ENCODE peak calls at places on chromosomes 11 and 22, in eight cellular contexts. A is transverse colon, W is breast epithelium, Q is GM23338, S is suprapubic skin, F is H1, O is prostate gland, R is SK-N-SH. L is an unnamed sample.

GRCh38 chr11:115933564-115933963 is 429.3 kb upstream of the CADM1 start:
- DNase-seq in R (no peak), O (no peak), A (no peak), S (no peak), F (no peak), W (no peak), Q (no peak), L (no peak)

GRCh38 chr22:35996596-35996995 is 32.0 kb downstream of the RBFOX2 start:
- DNase-seq in O (no peak), A (no peak), Q (no peak), W (no peak), R (no peak), S (no peak), F (no peak), L (no peak)

GRCh38 chr11:35272391-35272821 is 133.4 kb downstream of the CD44 start:
- DNase-seq in O (no peak), F (no peak), W (no peak), S (no peak), Q (no peak), A (peak; percentile 12), R (no peak), L (no peak)

GRCh38 chr11:2524446-2525165 is 79.8 kb downstream of the KCNQ1 start:
- DNase-seq in S (peak; percentile 74), F (no peak), Q (no peak), O (no peak), R (peak; percentile 41), W (peak; percentile 12), A (peak; percentile 8), L (peak; percentile 26)

GRCh38 chr11:77672276-77672675 is 34.7 kb upstream of the CLNS1A start:
- DNase-seq in A (peak; percentile 61), Q (no peak), W (no peak), S (no peak), O (no peak), F (no peak), R (no peak), L (no peak)

GRCh38 chr11:56841210-56841810 is 92.8 kb upstream of the OR9G4 start:
- DNase-seq in W (peak; percentile 23), Q (peak; percentile 82), R (peak; percentile 60), A (peak; percentile 57), F (peak; percentile 62), O (peak; percentile 41), S (no peak), L (peak; percentile 58)

GRCh38 chr11:66204412-66204811 is 64.0 kb upstream of the RAB1B start:
- DNase-seq in R (no peak), Q (no peak), F (no peak), W (no peak), S (no peak), O (no peak), A (no peak), L (no peak)

GRCh38 chr11:83008581-83008923 is 63.1 kb downstream of the RAB30 start:
- DNase-seq in Q (no peak), S (no peak), R (no peak), W (no peak), A (no peak), F (no peak), O (no peak), L (no peak)

GRCh38 chr22:50733521-50734342 is 4.3 kb upstream of the ACR start:
- DNase-seq in R (peak; percentile 84), O (no peak), F (peak; percentile 42), W (no peak), A (peak; percentile 5), S (peak; percentile 70), Q (no peak), L (no peak)

GRCh38 chr11:84420261-84420660 is 1134.1 kb upstream of the CCDC90B start:
- DNase-seq in O (no peak), S (no peak), F (no peak), Q (peak; percentile 36), A (no peak), R (no peak), W (no peak), L (no peak)

GRCh38 chr11:113184498-113184897 is 129.9 kb upstream of the TTC12 start:
- DNase-seq in O (no peak), Q (no peak), A (no peak), S (no peak), W (no peak), R (no peak), F (no peak), L (no peak)

GRCh38 chr11:2588809-2589537 is 110.8 kb downstream of the KCNQ1OT1 start:
- DNase-seq in O (no peak), S (peak; percentile 76), Q (no peak), R (peak; percentile 10), A (peak; percentile 68), W (peak; percentile 4), F (no peak), L (no peak)

GRCh38 chr11:125375146-125375545 is 120.9 kb downstream of the FEZ1 start:
- DNase-seq in O (no peak), A (no peak), S (no peak), W (no peak), R (no peak), Q (no peak), F (no peak), L (no peak)

DNA sequence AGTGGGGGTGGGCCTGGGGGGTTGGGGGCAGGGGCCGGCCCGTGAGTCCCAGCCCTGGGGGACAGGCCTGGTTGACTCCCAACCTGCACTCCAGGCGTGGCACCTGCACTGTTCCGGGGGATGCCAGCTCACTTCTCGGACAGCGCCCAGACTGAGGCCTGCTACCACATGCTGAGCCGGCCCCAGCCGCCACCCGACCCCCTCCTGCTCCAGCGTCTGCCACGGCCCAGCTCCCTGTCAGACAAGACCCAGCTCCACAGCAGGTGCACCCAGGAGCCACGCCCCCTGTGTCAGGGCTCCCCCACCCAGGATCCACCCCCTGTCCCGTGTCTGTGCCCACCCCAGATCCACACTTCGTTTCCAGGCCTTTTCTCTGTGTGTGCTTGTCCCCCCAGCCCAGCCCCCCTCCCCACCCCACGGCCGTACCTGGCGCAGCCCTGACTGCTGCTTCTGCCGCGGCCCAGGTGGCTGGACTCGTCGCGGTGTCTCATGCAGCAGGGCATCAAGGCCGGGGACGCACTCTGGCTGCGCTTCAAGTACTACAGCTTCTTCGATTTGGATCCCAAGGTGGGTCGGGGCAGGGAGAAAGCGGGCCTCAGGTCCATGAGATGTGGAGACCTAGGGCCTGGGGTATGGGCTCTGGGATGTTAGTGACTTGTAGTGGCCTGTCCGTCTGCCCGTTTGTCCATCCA is 4.8 kb downstream of the FERMT3 start:
- DNase-seq in R (peak; percentile 26), W (no peak), O (no peak), S (no peak), Q (no peak), F (no peak), A (no peak), L (no peak)
- H3K27ac ChIP-seq in R (no peak overlapping the region), W (no peak overlapping the region), O (no peak overlapping the region), S (no peak overlapping the region), Q (no peak overlapping the region), F (no peak overlapping the region), A (no peak overlapping the region), L (no peak overlapping the region)

GRCh38 chr22:24208012-24208749 is 26.9 kb downstream of the SUSD2 start:
- DNase-seq in R (peak; percentile 2), O (peak; percentile 86), A (no peak), Q (no peak), F (no peak), W (peak; percentile 72), S (no peak), L (peak; percentile 58)
- TF ChIP-seq POLR2AphosphoS5 in R (peak; percentile 62), O (peak; percentile 95), A (peak; percentile 52), Q (no peak), F (no peak), W (peak; percentile 72), S (no peak), L (peak; percentile 63)

GRCh38 chr22:48682517-48682916 is 1145.2 kb downstream of the BRD1 start:
- DNase-seq in Q (no peak), W (no peak), S (no peak), R (no peak), O (no peak), A (no peak), F (no peak), L (no peak)

GRCh38 chr22:48680601-48681000 is 1147.1 kb downstream of the BRD1 start:
- DNase-seq in W (no peak), O (no peak), S (no peak), A (no peak), Q (no peak), F (no peak), R (no peak), L (no peak)

GRCh38 chr22:48678171-48679135 is 1149.2 kb downstream of the BRD1 start:
- DNase-seq in R (no peak), W (no peak), Q (no peak), F (no peak), O (no peak), S (no peak), A (no peak), L (no peak)

GRCh38 chr22:48677621-48678020 is 1150.1 kb downstream of the BRD1 start:
- DNase-seq in F (no peak), S (no peak), A (no peak), R (no peak), O (no peak), W (no peak), Q (no peak), L (no peak)

DNA sequence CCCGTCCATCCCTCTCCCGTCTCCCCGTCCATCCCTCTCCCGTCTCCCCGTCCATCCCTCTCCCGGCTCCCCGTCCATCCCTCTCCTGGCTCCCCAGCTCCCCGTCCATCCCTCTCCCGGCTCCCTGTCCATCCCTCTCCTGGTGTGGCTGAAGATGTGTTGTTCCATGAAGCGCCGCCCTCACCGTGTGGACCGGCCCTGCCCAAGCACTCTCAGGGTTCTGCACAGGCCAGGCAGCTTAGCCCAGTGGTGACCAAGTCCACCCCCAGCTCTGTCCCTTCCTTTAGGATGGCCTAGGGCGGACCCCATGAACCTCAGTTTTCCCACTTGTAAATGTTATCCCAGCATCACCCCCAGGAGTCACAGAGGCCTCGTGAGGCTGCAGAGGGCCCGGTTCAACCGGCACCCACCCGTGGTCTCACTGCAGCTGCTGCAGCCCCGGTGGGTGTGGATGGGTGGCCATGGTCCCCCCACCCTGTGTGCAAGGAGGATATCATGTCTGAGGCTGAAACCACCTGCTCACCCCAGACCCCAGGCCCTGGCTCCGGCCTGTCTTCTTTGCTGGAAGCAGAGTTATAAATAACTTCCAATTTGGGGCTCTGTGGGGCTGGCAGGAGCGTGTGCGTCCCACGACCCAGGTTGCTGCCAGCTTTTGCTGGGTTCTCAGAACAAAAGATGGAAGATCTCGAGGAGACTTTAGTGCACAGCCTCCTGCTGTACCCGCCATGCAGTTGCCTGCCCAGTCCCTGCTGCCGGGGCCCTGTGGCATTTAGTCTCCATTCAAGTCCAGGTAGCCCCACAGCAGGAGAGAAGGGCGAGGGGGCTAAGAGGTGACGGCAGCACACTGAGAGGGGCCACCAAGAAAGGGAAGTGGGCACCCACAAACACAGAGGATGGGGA is 1147.8 kb downstream of the BRD1 start:
- DNase-seq in R (no peak), Q (no peak), W (no peak), O (no peak), S (no peak), F (no peak), A (no peak), L (no peak)
- TF ChIP-seq CTCF in R (no peak), Q (no peak), W (no peak), O (no peak), S (no peak), F (no peak), A (no peak), L (no peak)

GRCh38 chr11:90805172-90805571 is 582.3 kb upstream of the CHORDC1 start:
- DNase-seq in S (no peak), Q (peak; percentile 9), R (no peak), W (no peak), A (no peak), O (no peak), F (no peak), L (no peak)
- H3K27ac ChIP-seq in S (no peak overlapping the region), Q (no peak overlapping the region), R (no peak overlapping the region), W (no peak overlapping the region), A (no peak overlapping the region), O (no peak overlapping the region), F (no peak overlapping the region), L (no peak overlapping the region)

GRCh38 chr11:111299111-111300026 is 1.0 kb downstream of the POU2AF3 start:
- DNase-seq in A (peak; percentile 73), F (peak; percentile 83), R (peak; percentile 92), O (peak; percentile 54), Q (peak; percentile 75), S (no peak), W (peak; percentile 47), L (peak; percentile 92)
- TF ChIP-seq POLR2AphosphoS5 in A (peak; percentile 71), F (no peak), R (no peak), O (peak; percentile 7), Q (peak; percentile 53), S (no peak), W (no peak), L (no peak)